ENCODE peak calls at places on chromosomes 11 and 22, in five cellular contexts. Y, P, V, J and D are unnamed samples.

GRCh38 chr22:44780876-44781275 is 28.5 kb downstream of the ARHGAP8 start:
- DNase-seq in P (no peak), Y (no peak), J (no peak), V (no peak), D (no peak)

GRCh38 chr11:67045314-67045713 is 11.3 kb upstream of the RHOD start:
- DNase-seq in J (peak), P (peak), Y (peak), V (no peak), D (no peak)

GRCh38 chr11:57395905-57396623 is 5.6 kb upstream of the PRG2 start:
- DNase-seq in J (no peak), P (no peak), Y (no peak), V (no peak), D (no peak)

GRCh38 chr22:39718206-39718605 is 147.7 kb downstream of the CACNA1I start:
- DNase-seq in V (no peak), P (no peak), Y (peak), J (no peak), D (no peak)

GRCh38 chr22:36253523-36254490 is 874 bp downstream of the APOL1 start:
- DNase-seq in J (no peak), V (no peak), P (peak), Y (no peak), D (no peak)

GRCh38 chr11:73271936-73272679 is at the start of gene P2RY6:
- DNase-seq in Y (peak), J (no peak), V (peak), P (peak), D (no peak)

GRCh38 chr11:93577291-93577690 is 34.1 kb upstream of the SMCO4 start:
- DNase-seq in Y (no peak), V (no peak), P (peak), J (peak), D (no peak)

GRCh38 chr22:37196539-37197450 is 8.7 kb upstream of the C1QTNF6 start:
- DNase-seq in V (peak), P (peak), J (peak), Y (peak), D (no peak)

GRCh38 chr22:41828516-41828915 is 4.4 kb upstream of the SREBF2 start:
- DNase-seq in V (peak), J (no peak), P (no peak), Y (no peak), D (no peak)

GRCh38 chr11:36454991-36455611 is 55.0 kb downstream of the TRAF6 start:
- DNase-seq in Y (no peak), V (no peak), J (no peak), P (no peak), D (peak)

GRCh38 chr22:39721456-39722325 is 151.1 kb downstream of the CACNA1I start:
- DNase-seq in Y (no peak), P (no peak), J (no peak), V (no peak), D (no peak)

GRCh38 chr11:119843760-119844330 is 114.8 kb upstream of the NECTIN1 start:
- DNase-seq in V (no peak), J (no peak), P (no peak), Y (no peak), D (no peak)

GRCh38 chr11:69637956-69638871 is 2.7 kb upstream of the CCND1 start:
- DNase-seq in P (peak), J (no peak), Y (peak), V (peak), D (peak)

GRCh38 chr11:61972796-61973602 is 5.6 kb upstream of the FTH1 start:
- DNase-seq in V (no peak), P (peak), Y (no peak), J (peak), D (no peak)

GRCh38 chr11:73226297-73227006 is 8.4 kb downstream of the P2RY2 start:
- DNase-seq in Y (no peak), P (no peak), V (peak), J (no peak), D (no peak)

GRCh38 chr11:123740787-123741158 is 687 bp downstream of the ZNF202 start:
- DNase-seq in V (no peak), J (no peak), Y (no peak), P (peak), D (no peak)

GRCh38 chr22:25360891-25361645 is 141.6 kb downstream of the CRYBB2 start:
- DNase-seq in P (no peak), Y (no peak), V (peak), J (no peak), D (no peak)

GRCh38 chr22:26606611-26607010 is 11.2 kb downstream of the CRYBB1 start:
- DNase-seq in V (no peak), P (peak), J (no peak), Y (no peak), D (no peak)

GRCh38 chr11:73652856-73653559 is 6.6 kb downstream of the PLEKHB1 start:
- DNase-seq in Y (no peak), J (no peak), V (no peak), P (no peak), D (no peak)

GRCh38 chr11:36002196-36002595 is 58.3 kb downstream of the LDLRAD3 start:
- DNase-seq in P (no peak), Y (no peak), V (no peak), J (no peak), D (peak)

GRCh38 chr11:15807827-15808226 is 548.5 kb downstream of the SOX6 start:
- DNase-seq in Y (no peak), J (no peak), P (no peak), V (no peak), D (no peak)

GRCh38 chr11:69640260-69640994 is 529 bp upstream of the CCND1 start:
- DNase-seq in Y (peak), P (peak), J (no peak), V (peak), D (no peak)

GRCh38 chr11:96361778-96362177 is 18.8 kb upstream of the MAML2 start:
- DNase-seq in P (peak), V (no peak), J (no peak), Y (no peak), D (no peak)

GRCh38 chr11:28757725-28758515 is 649.7 kb downstream of the METTL15 start:
- DNase-seq in V (no peak), J (peak), P (peak), Y (no peak), D (no peak)

GRCh38 chr22:25453058-25453457 is 111.4 kb upstream of the GRK3 start:
- DNase-seq in P (no peak), V (no peak), Y (no peak), J (no peak), D (no peak)

GRCh38 chr22:45424241-45424731 is 10.8 kb downstream of the RIBC2 start:
- DNase-seq in Y (no peak), P (no peak), V (no peak), J (no peak), D (no peak)

GRCh38 chr11:102111787-102112653 is 1.8 kb downstream of the YAP1 start:
- DNase-seq in P (peak), J (peak), Y (no peak), V (no peak), D (no peak)

GRCh38 chr11:113952588-113952987 is 22.3 kb upstream of the HTR3A start:
- DNase-seq in J (no peak), V (no peak), P (no peak), Y (no peak), D (no peak)

GRCh38 chr11:69601346-69601975 is 39.5 kb upstream of the CCND1 start:
- DNase-seq in Y (no peak), V (no peak), J (no peak), P (no peak), D (no peak)

GRCh38 chr22:26462971-26463661 is 20.5 kb downstream of the HPS4 start:
- DNase-seq in Y (peak), J (no peak), V (peak), P (no peak), D (no peak)

GRCh38 chr22:36280379-36280778 is 27.4 kb downstream of the APOL1 start:
- DNase-seq in V (no peak), P (no peak), Y (no peak), J (no peak), D (no peak)

GRCh38 chr11:74820763-74821162 is 72.1 kb downstream of the RNF169 start:
- DNase-seq in V (no peak), P (peak), J (peak), Y (no peak), D (no peak)

GRCh38 chr11:3136542-3137455 is 28.3 kb downstream of the OSBPL5 start:
- DNase-seq in V (no peak), P (no peak), J (no peak), Y (no peak), D (no peak)

GRCh38 chr11:3137486-3138177 is 27.5 kb downstream of the OSBPL5 start:
- DNase-seq in V (peak), Y (no peak), P (no peak), J (no peak), D (no peak)

GRCh38 chr11:3134651-3135490 is 30.2 kb downstream of the OSBPL5 start:
- DNase-seq in J (no peak), V (peak), Y (no peak), P (no peak), D (no peak)

GRCh38 chr11:3134218-3134621 is 30.9 kb downstream of the OSBPL5 start:
- DNase-seq in P (no peak), Y (no peak), V (no peak), J (no peak), D (no peak)

GRCh38 chr11:3135491-3136440 is 29.3 kb downstream of the OSBPL5 start:
- DNase-seq in P (no peak), V (peak), J (no peak), Y (no peak), D (no peak)
- TF ChIP-seq CTCF in P (no peak), V (no peak), J (no peak), Y (no peak), D (no peak)

GRCh38 chr11:2267871-2268825 is 2.2 kb downstream of the ASCL2 start:
- DNase-seq in Y (no peak), V (no peak), P (no peak), J (no peak), D (peak)
- TF ChIP-seq CTCF in Y (no peak), V (no peak), P (no peak), J (no peak), D (no peak)

GRCh38 chr11:1839924-1840779 is 1.4 kb downstream of the TNNI2 start:
- DNase-seq in J (no peak), V (peak), Y (no peak), P (no peak), D (no peak)
- TF ChIP-seq CTCF in J (no peak), V (no peak), Y (no peak), P (no peak), D (no peak)

GRCh38 chr11:104610597-104610996 is 287.7 kb downstream of the CASP12 start:
- DNase-seq in Y (no peak), P (no peak), J (no peak), V (no peak), D (no peak)

GRCh38 chr11:104614117-104614716 is 284.0 kb downstream of the CASP12 start:
- DNase-seq in P (no peak), V (no peak), Y (no peak), J (no peak), D (no peak)

GRCh38 chr11:104609766-104610165 is 288.5 kb downstream of the CASP12 start:
- DNase-seq in Y (no peak), V (no peak), J (no peak), P (peak), D (no peak)

DNA sequence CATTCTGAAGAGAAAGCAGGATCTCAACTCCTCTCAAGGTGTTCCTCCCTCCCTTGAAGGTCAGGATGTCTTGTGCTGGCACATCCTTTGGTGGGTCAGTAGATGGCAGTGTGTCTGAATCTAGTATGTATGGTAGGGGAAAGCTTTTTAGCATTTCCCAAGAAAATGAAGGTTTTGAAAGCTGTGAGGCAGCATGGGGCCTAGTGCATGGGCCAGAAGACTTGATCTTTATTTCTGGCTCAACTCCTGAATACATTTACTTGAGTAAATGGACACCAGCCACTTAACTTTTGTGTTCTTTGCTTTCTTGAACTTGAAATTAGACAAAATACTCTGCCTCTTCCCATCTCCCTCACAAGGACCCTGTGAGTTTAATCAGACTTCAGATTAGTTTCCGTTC is 289.0 kb downstream of the CASP12 start:
- DNase-seq in P (peak), Y (peak), V (no peak), J (peak), D (peak)
- TF ChIP-seq CTCF in P (peak), Y (peak), V (peak), J (peak), D (peak)

GRCh38 chr11:76860539-76861475 is at the start of gene ACER3:
- DNase-seq in V (peak), Y (peak), P (peak), J (peak), D (peak)
- TF ChIP-seq CTCF in V (no peak), Y (no peak), P (peak), J (peak), D (peak)

GRCh38 chr11:133681901-133682300 is 149.6 kb upstream of the OPCML start:
- DNase-seq in J (no peak), Y (no peak), P (no peak), V (peak), D (no peak)
- TF ChIP-seq CTCF in J (no peak), Y (no peak), P (no peak), V (peak), D (peak)

GRCh38 chr22:31753634-31754471 is at the start of gene DEPDC5:
- DNase-seq in P (peak), J (peak), V (peak), Y (peak), D (peak)
- TF ChIP-seq CTCF in P (no peak), J (no peak), V (no peak), Y (peak), D (no peak)

GRCh38 chr11:115504279-115505158 is at the start of gene CADM1:
- DNase-seq in Y (peak), J (peak), P (peak), V (peak), D (peak)
- TF ChIP-seq CTCF in Y (peak), J (peak), P (peak), V (peak), D (peak)